ENCODE peak calls at places on chromosomes 16 and 17, in seven cellular contexts. T is cardiac muscle cell, B is adrenal gland, Y is ovary, G is IMR-90, H is tibial nerve, U is upper lobe of right lung. X is an unnamed sample. For H3K27me3, the result is how much of the 10 kb centered on the place peaks cover.

GRCh38 chr17:73695035-73695738 is 50.9 kb upstream of the SDK2 start:
- DNase-seq in T (no peak), B (no peak), Y (no peak), G (no peak), H (no peak), U (no peak), X (no peak)

GRCh38 chr16:17724242-17724898 is 253.6 kb upstream of the XYLT1 start:
- DNase-seq in T (no peak), B (no peak), Y (no peak), G (peak), H (no peak), U (no peak), X (no peak)

GRCh38 chr16:80614908-80615696 is 74.3 kb downstream of the DYNLRB2 start:
- DNase-seq in T (peak), B (no peak), Y (no peak), G (peak), H (no peak), U (no peak), X (no peak)

GRCh38 chr16:21283521-21284289 is 5.6 kb upstream of the CRYM start:
- DNase-seq in T (peak), B (no peak), Y (peak), G (peak), H (peak), U (peak), X (peak)

GRCh38 chr17:8253801-8254200 is 4.7 kb downstream of the PFAS start:
- DNase-seq in T (peak), B (no peak), Y (no peak), G (no peak), H (no peak), U (no peak), X (no peak)

GRCh38 chr17:68697850-68698313 is 96.7 kb upstream of the FAM20A start:
- DNase-seq in T (peak), B (no peak), Y (no peak), G (peak), H (no peak), U (no peak), X (no peak)

GRCh38 chr17:20935740-20936139 is 107.1 kb downstream of the USP22 start:
- DNase-seq in T (peak), B (no peak), Y (no peak), G (peak), H (no peak), U (no peak), X (no peak)

GRCh38 chr16:66921758-66922450 is 3.2 kb upstream of the CDH16 start:
- DNase-seq in T (no peak), B (no peak), Y (no peak), G (no peak), H (no peak), U (no peak), X (no peak)

GRCh38 chr16:12293017-12293618 is 316.6 kb downstream of the SNX29 start:
- DNase-seq in T (no peak), B (no peak), Y (no peak), G (peak), H (no peak), U (no peak), X (no peak)

GRCh38 chr17:14082848-14083247 is 13.5 kb downstream of the COX10 start:
- DNase-seq in T (no peak), B (no peak), Y (no peak), G (no peak), H (no peak), U (no peak), X (no peak)

GRCh38 chr17:82354804-82355308 is 4.2 kb upstream of the TEX19 start:
- DNase-seq in T (no peak), B (no peak), Y (no peak), G (no peak), H (no peak), U (no peak), X (no peak)

GRCh38 chr16:87461466-87461975 is 31.3 kb downstream of the ZCCHC14 start:
- DNase-seq in T (peak), B (peak), Y (no peak), G (no peak), H (peak), U (peak), X (peak)

GRCh38 chr16:70749681-70750601 is 51.0 kb downstream of the VAC14 start:
- DNase-seq in T (peak), B (peak), Y (peak), G (no peak), H (no peak), U (no peak), X (no peak)

GRCh38 chr17:78925234-78925633 is at the start of gene TIMP2:
- DNase-seq in T (peak), B (peak), Y (peak), G (peak), H (peak), U (peak), X (peak)

GRCh38 chr16:78677332-78677731 is 577.9 kb downstream of the WWOX start:
- DNase-seq in T (no peak), B (no peak), Y (no peak), G (no peak), H (no peak), U (no peak), X (no peak)

GRCh38 chr17:28142355-28142754 is 99.9 kb downstream of the NLK start:
- DNase-seq in T (no peak), B (no peak), Y (no peak), G (no peak), H (no peak), U (no peak), X (no peak)

GRCh38 chr17:10087333-10087732 is 111.1 kb downstream of the GAS7 start:
- DNase-seq in T (peak), B (no peak), Y (no peak), G (no peak), H (no peak), U (no peak), X (no peak)

GRCh38 chr17:12118617-12119016 is 97.9 kb downstream of the MAP2K4 start:
- DNase-seq in T (no peak), B (no peak), Y (no peak), G (peak), H (no peak), U (no peak), X (no peak)

GRCh38 chr16:84751947-84752346 is 52.1 kb downstream of the USP10 start:
- DNase-seq in T (no peak), B (no peak), Y (no peak), G (no peak), H (no peak), U (no peak), X (no peak)

GRCh38 chr16:87266846-87267245 is 50.3 kb downstream of the C16orf95 start:
- DNase-seq in T (no peak), B (no peak), Y (no peak), G (no peak), H (no peak), U (no peak), X (no peak)

GRCh38 chr16:22262460-22262859 is 34.7 kb upstream of the POLR3E start:
- DNase-seq in T (no peak), B (no peak), Y (no peak), G (peak), H (no peak), U (no peak), X (no peak)

GRCh38 chr17:81994593-81995462 is 17.4 kb downstream of the ASPSCR1 start:
- DNase-seq in T (no peak), B (no peak), Y (no peak), G (no peak), H (no peak), U (no peak), X (no peak)

GRCh38 chr17:20086416-20087074 is 77.4 kb downstream of the SPECC1 start:
- DNase-seq in T (no peak), B (no peak), Y (no peak), G (no peak), H (no peak), U (no peak), X (no peak)

GRCh38 chr17:76700290-76700626 is 10.5 kb downstream of the MXRA7 start:
- DNase-seq in T (no peak), B (no peak), Y (no peak), G (no peak), H (no peak), U (no peak), X (no peak)

GRCh38 chr16:765488-765865 is 4.9 kb downstream of the MSLN start:
- DNase-seq in T (no peak), B (no peak), Y (no peak), G (no peak), H (no peak), U (peak), X (no peak)

GRCh38 chr17:76791053-76791980 is 53.4 kb downstream of the MFSD11 start:
- DNase-seq in T (peak), B (no peak), Y (peak), G (peak), H (no peak), U (no peak), X (no peak)

GRCh38 chr16:83402969-83403368 is 404.8 kb upstream of the HSBP1 start:
- DNase-seq in T (peak), B (no peak), Y (no peak), G (peak), H (no peak), U (no peak), X (no peak)

GRCh38 chr16:11603331-11603750 is 16.6 kb upstream of the LITAF start:
- DNase-seq in T (peak), B (no peak), Y (peak), G (no peak), H (no peak), U (peak), X (peak)

GRCh38 chr17:50196826-50197225 is 4.6 kb downstream of the COL1A1 start:
- DNase-seq in T (peak), B (no peak), Y (no peak), G (peak), H (no peak), U (no peak), X (peak)

GRCh38 chr16:73916839-73917594 is 379.6 kb upstream of the PSMD7 start:
- DNase-seq in T (peak), B (no peak), Y (no peak), G (no peak), H (no peak), U (no peak), X (no peak)

GRCh38 chr17:63436523-63437110 is 9.5 kb downstream of the CYB561 start:
- DNase-seq in T (peak), B (peak), Y (no peak), G (no peak), H (no peak), U (no peak), X (peak)

GRCh38 chr17:14693382-14693781 is 392.5 kb downstream of the HS3ST3B1 start:
- DNase-seq in T (no peak), B (no peak), Y (no peak), G (no peak), H (no peak), U (no peak), X (no peak)

GRCh38 chr16:87076950-87077749 is 240.0 kb downstream of the C16orf95 start:
- DNase-seq in T (peak), B (no peak), Y (no peak), G (peak), H (no peak), U (peak), X (no peak)

GRCh38 chr16:677306-678190 is 2.1 kb downstream of the RHBDL1 start:
- DNase-seq in T (no peak), B (no peak), Y (peak), G (no peak), H (no peak), U (no peak), X (no peak)

GRCh38 chr17:62666061-62666800 is 38.8 kb downstream of the MRC2 start:
- DNase-seq in T (no peak), B (no peak), Y (no peak), G (no peak), H (no peak), U (peak), X (no peak)

GRCh38 chr16:81806696-81807095 is 27.6 kb downstream of the PLCG2 start:
- DNase-seq in T (no peak), B (no peak), Y (no peak), G (no peak), H (no peak), U (no peak), X (no peak)

GRCh38 chr17:44687752-44688151 is 1.8 kb downstream of the CCDC43 start:
- DNase-seq in T (no peak), B (no peak), Y (no peak), G (no peak), H (no peak), U (no peak), X (no peak)

GRCh38 chr16:49000594-49000993 is 281.0 kb downstream of the CBLN1 start:
- DNase-seq in T (no peak), B (no peak), Y (no peak), G (no peak), H (no peak), U (no peak), X (no peak)

GRCh38 chr17:56786989-56787482 is 46.7 kb downstream of the C17orf67 start:
- DNase-seq in T (peak), B (no peak), Y (no peak), G (peak), H (no peak), U (no peak), X (no peak)

DNA sequence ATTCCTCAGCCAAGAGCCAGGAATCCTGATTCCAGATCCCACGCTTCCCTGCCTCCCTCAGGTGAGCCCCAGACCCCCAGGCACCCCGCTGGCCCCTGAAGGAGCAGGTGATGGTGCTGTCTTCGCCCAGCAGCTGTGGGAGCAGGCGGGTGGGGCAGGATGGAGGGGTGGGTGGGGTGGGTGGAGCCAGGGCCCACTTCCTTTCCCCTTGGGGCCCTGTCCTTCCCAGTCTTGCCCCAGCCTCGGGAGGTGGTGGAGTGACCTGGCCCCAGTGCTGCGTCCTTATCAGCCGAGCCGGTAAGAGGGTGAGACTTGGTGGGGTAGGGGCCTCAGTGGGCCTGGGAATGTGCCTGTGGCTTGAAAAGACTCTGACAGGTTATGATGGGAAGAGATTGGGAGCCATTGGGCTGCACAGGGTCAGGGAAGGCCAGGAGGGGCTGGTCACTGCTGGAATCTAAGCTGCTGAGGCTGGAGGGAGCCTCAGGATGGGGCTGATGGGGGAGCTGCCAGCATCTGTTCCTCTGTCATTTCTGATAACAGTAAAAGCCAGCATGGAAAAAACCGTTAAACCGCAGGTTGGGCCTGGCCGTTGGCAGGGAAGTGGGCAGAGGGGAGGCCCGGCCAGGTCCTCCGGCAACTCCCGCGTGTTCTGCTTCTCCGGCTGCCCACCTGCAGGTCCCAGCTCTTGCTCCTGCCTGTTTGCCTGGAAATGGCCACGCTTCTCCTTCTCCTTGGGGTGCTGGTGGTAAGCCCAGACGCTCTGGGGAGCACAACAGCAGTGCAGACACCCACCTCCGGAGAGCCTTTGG is at the start of gene SPN:
- DNase-seq in T (no peak), B (no peak), Y (no peak), G (no peak), H (no peak), U (peak), X (no peak)
- H3K4me3 ChIP-seq in T (no peak), B (no peak), Y (no peak), G (no peak), H (no peak), U (peak), X (no peak)

GRCh38 chr17:48539177-48539576 is 5.7 kb downstream of the HOXB2 start:
- DNase-seq in T (peak), B (no peak), Y (no peak), G (peak), H (no peak), U (no peak), X (no peak)
- H3K27me3 ChIP-seq in T (under half), B (under half), Y (under half), G (under half), H (under half), U (under half), X (under half)

GRCh38 chr17:80354381-80354780 is 60.6 kb upstream of the ENDOV start:
- DNase-seq in T (no peak), B (no peak), Y (no peak), G (no peak), H (no peak), U (peak), X (peak)

GRCh38 chr17:80356231-80356856 is 58.6 kb upstream of the ENDOV start:
- DNase-seq in T (no peak), B (no peak), Y (no peak), G (no peak), H (no peak), U (no peak), X (no peak)

GRCh38 chr17:80353718-80354275 is 61.2 kb upstream of the ENDOV start:
- DNase-seq in T (no peak), B (no peak), Y (no peak), G (no peak), H (no peak), U (no peak), X (peak)

GRCh38 chr17:80352216-80352895 is 62.6 kb upstream of the ENDOV start:
- DNase-seq in T (no peak), B (no peak), Y (no peak), G (no peak), H (no peak), U (no peak), X (no peak)

GRCh38 chr17:80352991-80353665 is 61.8 kb upstream of the ENDOV start:
- DNase-seq in T (no peak), B (no peak), Y (no peak), G (no peak), H (no peak), U (no peak), X (no peak)
- H3K4me3 ChIP-seq in T (no peak), B (no peak), Y (no peak), G (no peak), H (no peak), U (no peak), X (no peak)

GRCh38 chr17:4806770-4807533 is at the start of gene PLD2:
- DNase-seq in T (peak), B (peak), Y (peak), G (peak), H (peak), U (peak), X (peak)
- H3K27me3 ChIP-seq in T (under half), B (under half), Y (under half), G (under half), H (under half), U (under half), X (under half)

GRCh38 chr17:40910441-40910841 is 25.4 kb upstream of the KRT20 start:
- DNase-seq in T (peak), B (no peak), Y (no peak), G (peak), H (no peak), U (no peak), X (no peak)
- H3K4me3 ChIP-seq in T (no peak), B (no peak), Y (no peak), G (no peak), H (no peak), U (no peak), X (no peak)

GRCh38 chr16:4025428-4025827 is 90.8 kb downstream of the ADCY9 start:
- DNase-seq in T (no peak), B (no peak), Y (no peak), G (no peak), H (no peak), U (no peak), X (no peak)
- H3K27me3 ChIP-seq in T (under half), B (under half), Y (under half), G (under half), H (under half), U (under half), X (under half)

GRCh38 chr16:75011634-75012307 is 12.9 kb downstream of the ZNRF1 start:
- DNase-seq in T (peak), B (no peak), Y (no peak), G (peak), H (no peak), U (no peak), X (no peak)
- H3K4me3 ChIP-seq in T (no peak), B (no peak), Y (no peak), G (no peak), H (no peak), U (no peak), X (no peak)

DNA sequence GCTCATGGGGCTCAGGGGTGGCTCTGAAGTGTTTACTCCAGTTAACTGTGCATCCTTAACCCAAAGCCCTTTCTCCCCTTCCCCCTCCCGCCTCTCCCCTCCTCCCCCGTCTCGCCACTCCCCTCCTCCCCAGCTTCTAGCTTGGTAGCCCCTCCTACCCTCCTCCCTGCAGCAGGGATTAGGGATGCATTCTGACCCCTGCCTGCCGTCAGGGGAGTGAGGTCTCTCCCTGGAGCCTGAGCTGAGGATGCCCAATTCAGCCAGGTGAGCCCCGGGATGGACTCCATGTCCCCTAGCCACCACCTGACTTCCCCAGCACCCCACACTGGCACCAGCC is 1.6 kb downstream of the HS3ST6 start:
- DNase-seq in T (no peak), B (no peak), Y (no peak), G (no peak), H (no peak), U (no peak), X (no peak)
- H3K27me3 ChIP-seq in T (half or more), B (under half), Y (under half), G (half or more), H (under half), U (half or more), X (under half)